ENCODE peak calls at places on chromosomes 1 and 21, in nine cellular contexts. One of them, this sample, is unnamed.

GRCh38 chr1:214446772-214447556 is 104.4 kb downstream of the PTPN14 start:
- DNase-seq in pancreas: peak; percentile 49
- DNase-seq in left ventricle myocardium inferior: no peak
- DNase-seq in psoas muscle: no peak
- DNase-seq in GM06990: no peak
- DNase-seq in tibial nerve: no peak
- DNase-seq in AG10803: peak; percentile 96
- DNase-seq in IMR-90: peak; percentile 93
- DNase-seq in omental fat pad: no peak
- DNase-seq in this sample: peak; percentile 97

GRCh38 chr1:41964400-41964799 is 45.7 kb upstream of the HIVEP3 start:
- DNase-seq in pancreas: no peak
- DNase-seq in psoas muscle: no peak
- DNase-seq in tibial nerve: no peak
- DNase-seq in GM06990: no peak
- DNase-seq in IMR-90: no peak
- DNase-seq in AG10803: no peak
- DNase-seq in omental fat pad: no peak
- DNase-seq in left ventricle myocardium inferior: no peak
- DNase-seq in this sample: no peak

GRCh38 chr1:200029035-200029623 is 1.6 kb downstream of the NR5A2 start:
- DNase-seq in GM06990: peak; percentile 32
- DNase-seq in pancreas: peak; percentile 80
- DNase-seq in psoas muscle: no peak
- DNase-seq in tibial nerve: no peak
- DNase-seq in left ventricle myocardium inferior: no peak
- DNase-seq in AG10803: no peak
- DNase-seq in IMR-90: peak; percentile 36
- DNase-seq in omental fat pad: no peak
- DNase-seq in this sample: peak; percentile 65

GRCh38 chr1:215599418-215599817 is 32.3 kb downstream of the KCTD3 start:
- DNase-seq in tibial nerve: no peak
- DNase-seq in GM06990: no peak
- DNase-seq in psoas muscle: no peak
- DNase-seq in IMR-90: peak; percentile 78
- DNase-seq in omental fat pad: no peak
- DNase-seq in AG10803: peak; percentile 35
- DNase-seq in left ventricle myocardium inferior: no peak
- DNase-seq in pancreas: no peak
- DNase-seq in this sample: peak; percentile 19

GRCh38 chr1:53644909-53645689 is 93.9 kb downstream of the GLIS1 start:
- DNase-seq in IMR-90: peak; percentile 23
- DNase-seq in AG10803: no peak
- DNase-seq in pancreas: no peak
- DNase-seq in omental fat pad: no peak
- DNase-seq in psoas muscle: no peak
- DNase-seq in GM06990: no peak
- DNase-seq in tibial nerve: no peak
- DNase-seq in left ventricle myocardium inferior: no peak
- DNase-seq in this sample: no peak

GRCh38 chr1:22572778-22573177 is 9.5 kb downstream of the EPHA8 start:
- DNase-seq in left ventricle myocardium inferior: no peak
- DNase-seq in AG10803: no peak
- DNase-seq in pancreas: no peak
- DNase-seq in GM06990: no peak
- DNase-seq in IMR-90: no peak
- DNase-seq in tibial nerve: no peak
- DNase-seq in omental fat pad: no peak
- DNase-seq in psoas muscle: no peak
- DNase-seq in this sample: no peak

GRCh38 chr1:212039622-212040021 is 4.1 kb downstream of the DTL start:
- DNase-seq in pancreas: no peak
- DNase-seq in psoas muscle: no peak
- DNase-seq in IMR-90: no peak
- DNase-seq in GM06990: no peak
- DNase-seq in tibial nerve: no peak
- DNase-seq in omental fat pad: no peak
- DNase-seq in AG10803: no peak
- DNase-seq in left ventricle myocardium inferior: no peak
- DNase-seq in this sample: peak; percentile 21

GRCh38 chr1:93753766-93754763 is 72.4 kb upstream of the BCAR3 start:
- DNase-seq in tibial nerve: no peak
- DNase-seq in AG10803: peak; percentile 94
- DNase-seq in omental fat pad: no peak
- DNase-seq in left ventricle myocardium inferior: no peak
- DNase-seq in GM06990: no peak
- DNase-seq in psoas muscle: no peak
- DNase-seq in pancreas: no peak
- DNase-seq in IMR-90: peak; percentile 98
- DNase-seq in this sample: peak; percentile 70

GRCh38 chr1:109637446-109637845 is 17.8 kb downstream of the AMPD2 start:
- DNase-seq in omental fat pad: no peak
- DNase-seq in tibial nerve: no peak
- DNase-seq in IMR-90: no peak
- DNase-seq in AG10803: no peak
- DNase-seq in psoas muscle: no peak
- DNase-seq in GM06990: no peak
- DNase-seq in pancreas: no peak
- DNase-seq in left ventricle myocardium inferior: no peak
- DNase-seq in this sample: no peak

GRCh38 chr1:175225805-175226129 is 33.2 kb upstream of the KIAA0040 start:
- DNase-seq in GM06990: no peak
- DNase-seq in psoas muscle: no peak
- DNase-seq in IMR-90: no peak
- DNase-seq in left ventricle myocardium inferior: no peak
- DNase-seq in AG10803: no peak
- DNase-seq in tibial nerve: no peak
- DNase-seq in omental fat pad: no peak
- DNase-seq in pancreas: no peak
- DNase-seq in this sample: no peak

GRCh38 chr1:226132731-226133503 is 53.6 kb downstream of the ACBD3 start:
- DNase-seq in omental fat pad: no peak
- DNase-seq in pancreas: no peak
- DNase-seq in AG10803: no peak
- DNase-seq in left ventricle myocardium inferior: no peak
- DNase-seq in psoas muscle: no peak
- DNase-seq in tibial nerve: no peak
- DNase-seq in IMR-90: no peak
- DNase-seq in GM06990: peak; percentile 51
- DNase-seq in this sample: no peak

GRCh38 chr1:32701421-32701911 is 1.1 kb downstream of the SYNC start:
- DNase-seq in AG10803: peak; percentile 25
- DNase-seq in pancreas: no peak
- DNase-seq in psoas muscle: peak; percentile 72
- DNase-seq in IMR-90: no peak
- DNase-seq in tibial nerve: no peak
- DNase-seq in left ventricle myocardium inferior: peak; percentile 26
- DNase-seq in GM06990: no peak
- DNase-seq in omental fat pad: no peak
- DNase-seq in this sample: no peak

GRCh38 chr1:194331758-194332157 is 1145.3 kb upstream of the B3GALT2 start:
- DNase-seq in psoas muscle: no peak
- DNase-seq in left ventricle myocardium inferior: no peak
- DNase-seq in GM06990: no peak
- DNase-seq in tibial nerve: no peak
- DNase-seq in pancreas: no peak
- DNase-seq in AG10803: no peak
- DNase-seq in IMR-90: peak; percentile 47
- DNase-seq in omental fat pad: no peak
- DNase-seq in this sample: peak; percentile 15

GRCh38 chr1:4616831-4617465 is 37.5 kb upstream of the AJAP1 start:
- DNase-seq in omental fat pad: no peak
- DNase-seq in AG10803: no peak
- DNase-seq in left ventricle myocardium inferior: no peak
- DNase-seq in psoas muscle: peak; percentile 44
- DNase-seq in IMR-90: no peak
- DNase-seq in pancreas: no peak
- DNase-seq in tibial nerve: no peak
- DNase-seq in GM06990: no peak
- DNase-seq in this sample: no peak

GRCh38 chr1:40966411-40966810 is 13.1 kb upstream of the CTPS1 start:
- DNase-seq in GM06990: no peak
- DNase-seq in psoas muscle: no peak
- DNase-seq in left ventricle myocardium inferior: no peak
- DNase-seq in omental fat pad: no peak
- DNase-seq in pancreas: no peak
- DNase-seq in IMR-90: no peak
- DNase-seq in AG10803: no peak
- DNase-seq in tibial nerve: no peak
- DNase-seq in this sample: no peak

GRCh38 chr1:40439247-40439646 is 11.0 kb upstream of the ZFP69B start:
- DNase-seq in IMR-90: no peak
- DNase-seq in tibial nerve: no peak
- DNase-seq in pancreas: no peak
- DNase-seq in omental fat pad: no peak
- DNase-seq in psoas muscle: no peak
- DNase-seq in AG10803: no peak
- DNase-seq in GM06990: no peak
- DNase-seq in left ventricle myocardium inferior: no peak
- DNase-seq in this sample: no peak

GRCh38 chr1:17293681-17294415 is 14.1 kb upstream of the PADI4 start:
- DNase-seq in left ventricle myocardium inferior: no peak
- DNase-seq in psoas muscle: no peak
- DNase-seq in tibial nerve: no peak
- DNase-seq in IMR-90: no peak
- DNase-seq in GM06990: no peak
- DNase-seq in omental fat pad: no peak
- DNase-seq in pancreas: no peak
- DNase-seq in AG10803: no peak
- DNase-seq in this sample: no peak

GRCh38 chr1:59520194-59520593 is 223.3 kb downstream of the FGGY start:
- DNase-seq in IMR-90: peak; percentile 57
- DNase-seq in omental fat pad: no peak
- DNase-seq in pancreas: no peak
- DNase-seq in psoas muscle: no peak
- DNase-seq in AG10803: peak; percentile 41
- DNase-seq in left ventricle myocardium inferior: no peak
- DNase-seq in tibial nerve: peak; percentile 41
- DNase-seq in GM06990: no peak
- DNase-seq in this sample: no peak

GRCh38 chr1:174297351-174297750 is 138.0 kb downstream of the RABGAP1L start:
- DNase-seq in AG10803: no peak
- DNase-seq in tibial nerve: no peak
- DNase-seq in pancreas: no peak
- DNase-seq in left ventricle myocardium inferior: no peak
- DNase-seq in omental fat pad: no peak
- DNase-seq in IMR-90: no peak
- DNase-seq in GM06990: no peak
- DNase-seq in psoas muscle: no peak
- DNase-seq in this sample: no peak

GRCh38 chr1:16716691-16717173 is 23.6 kb upstream of the RNU1-4 start:
- DNase-seq in GM06990: no peak
- DNase-seq in IMR-90: no peak
- DNase-seq in left ventricle myocardium inferior: no peak
- DNase-seq in pancreas: peak; percentile 13
- DNase-seq in psoas muscle: peak; percentile 43
- DNase-seq in AG10803: no peak
- DNase-seq in omental fat pad: no peak
- DNase-seq in tibial nerve: no peak
- DNase-seq in this sample: no peak

DNA sequence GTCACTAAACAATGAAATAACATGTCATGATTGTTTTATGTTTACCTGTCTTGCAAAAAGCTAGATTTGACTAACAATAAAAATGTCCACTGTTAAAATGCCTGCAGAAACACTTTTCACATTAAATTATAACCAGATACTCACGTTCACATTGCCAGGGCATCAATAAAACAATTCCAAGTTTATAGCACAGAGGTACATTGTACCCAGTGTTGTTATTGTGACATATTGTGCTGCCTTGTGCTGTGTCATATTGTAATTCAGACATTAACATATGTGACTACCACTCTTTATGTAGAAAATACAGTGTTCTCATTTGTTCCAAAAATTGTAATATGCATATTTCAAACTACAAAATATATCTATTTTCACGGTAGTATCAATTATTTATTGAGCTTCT is 766.1 kb downstream of the NCAM2 start:
- DNase-seq in IMR-90: no peak
- DNase-seq in tibial nerve: no peak
- DNase-seq in psoas muscle: no peak
- DNase-seq in pancreas: no peak
- DNase-seq in AG10803: no peak
- DNase-seq in left ventricle myocardium inferior: no peak
- DNase-seq in omental fat pad: no peak
- DNase-seq in GM06990: no peak
- DNase-seq in this sample: no peak
- TF ChIP-seq CTCF in IMR-90: no peak
- TF ChIP-seq CTCF in tibial nerve: no peak
- TF ChIP-seq CTCF in psoas muscle: no peak
- TF ChIP-seq CTCF in pancreas: no peak
- TF ChIP-seq CTCF in AG10803: no peak
- TF ChIP-seq CTCF in left ventricle myocardium inferior: no peak
- TF ChIP-seq CTCF in omental fat pad: no peak
- TF ChIP-seq CTCF in GM06990: no peak
- TF ChIP-seq CTCF in this sample: no peak

GRCh38 chr1:183318433-183318832 is 99.7 kb downstream of the NMNAT2 start:
- DNase-seq in GM06990: peak; percentile 11
- DNase-seq in omental fat pad: no peak
- DNase-seq in pancreas: peak; percentile 81
- DNase-seq in psoas muscle: peak; percentile 81
- DNase-seq in AG10803: peak; percentile 92
- DNase-seq in tibial nerve: peak; percentile 72
- DNase-seq in left ventricle myocardium inferior: peak; percentile 78
- DNase-seq in IMR-90: peak; percentile 95
- DNase-seq in this sample: peak; percentile 95
- TF ChIP-seq CTCF in GM06990: peak; percentile 59
- TF ChIP-seq CTCF in omental fat pad: no peak
- TF ChIP-seq CTCF in pancreas: peak; percentile 40
- TF ChIP-seq CTCF in psoas muscle: peak; percentile 56
- TF ChIP-seq CTCF in AG10803: peak; percentile 88
- TF ChIP-seq CTCF in tibial nerve: peak; percentile 80
- TF ChIP-seq CTCF in left ventricle myocardium inferior: peak; percentile 82
- TF ChIP-seq CTCF in IMR-90: peak; percentile 81
- TF ChIP-seq CTCF in this sample: peak; percentile 79

GRCh38 chr21:31457675-31458074 is 113.6 kb upstream of the TIAM1 start:
- DNase-seq in tibial nerve: no peak
- DNase-seq in pancreas: no peak
- DNase-seq in left ventricle myocardium inferior: no peak
- DNase-seq in psoas muscle: no peak
- DNase-seq in IMR-90: no peak
- DNase-seq in AG10803: no peak
- DNase-seq in GM06990: no peak
- DNase-seq in omental fat pad: no peak
- DNase-seq in this sample: peak; percentile 25
- TF ChIP-seq CTCF in tibial nerve: no peak
- TF ChIP-seq CTCF in pancreas: no peak
- TF ChIP-seq CTCF in left ventricle myocardium inferior: no peak
- TF ChIP-seq CTCF in psoas muscle: no peak
- TF ChIP-seq CTCF in IMR-90: no peak
- TF ChIP-seq CTCF in AG10803: no peak
- TF ChIP-seq CTCF in GM06990: peak; percentile 28
- TF ChIP-seq CTCF in omental fat pad: no peak
- TF ChIP-seq CTCF in this sample: peak; percentile 15

DNA sequence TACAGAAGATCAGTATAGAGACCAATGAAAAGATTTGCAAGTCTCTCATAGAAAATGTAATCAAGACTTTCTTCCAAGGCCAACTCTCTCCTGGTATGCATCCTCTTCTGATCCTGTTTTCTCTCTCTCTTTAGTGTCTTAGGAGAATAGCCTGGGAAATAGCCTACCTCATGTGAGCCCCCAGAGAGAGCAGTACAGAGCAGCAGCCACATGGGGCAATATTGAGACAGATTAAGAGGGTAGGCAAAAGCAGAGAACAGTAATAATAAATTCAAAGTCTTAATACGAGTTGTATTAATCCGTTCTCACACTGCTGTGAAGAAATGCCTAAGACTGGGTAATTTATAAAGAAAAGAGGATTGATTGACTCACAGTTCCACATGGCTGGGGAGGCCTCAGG is 61.4 kb downstream of the RNASEL start:
- DNase-seq in psoas muscle: no peak
- DNase-seq in tibial nerve: no peak
- DNase-seq in GM06990: no peak
- DNase-seq in IMR-90: no peak
- DNase-seq in pancreas: no peak
- DNase-seq in left ventricle myocardium inferior: no peak
- DNase-seq in AG10803: no peak
- DNase-seq in omental fat pad: no peak
- DNase-seq in this sample: no peak
- TF ChIP-seq CTCF in psoas muscle: no peak
- TF ChIP-seq CTCF in tibial nerve: no peak
- TF ChIP-seq CTCF in GM06990: no peak
- TF ChIP-seq CTCF in IMR-90: no peak
- TF ChIP-seq CTCF in pancreas: no peak
- TF ChIP-seq CTCF in left ventricle myocardium inferior: no peak
- TF ChIP-seq CTCF in AG10803: peak; percentile 21
- TF ChIP-seq CTCF in omental fat pad: no peak
- TF ChIP-seq CTCF in this sample: no peak

This sample was measured in MCF 10A.